ENCODE peak calls at places on chromosome 13, in eight cellular contexts. S is SK-N-SH, R is MM.1S, V is hepatocyte, N is HCT116, D is neural progenitor cell, K is PC-3, Q is OCI-LY7. G is an unnamed sample. For H3K36me3, the result is how much of the 10 kb centered on the place peaks cover.

GRCh38 chr13:44098559-44098958 is 218.9 kb downstream of the LACC1 start:
- DNase-seq in S (no peak), R (no peak), V (no peak), N (no peak), D (no peak), K (no peak), Q (no peak), G (no peak)

GRCh38 chr13:95354680-95355487 is 53.6 kb upstream of the ABCC4 start:
- DNase-seq in S (no peak), R (no peak), V (peak), N (no peak), D (peak), K (no peak), Q (no peak), G (no peak)

GRCh38 chr13:46571941-46572340 is 19.0 kb downstream of the LRCH1 start:
- DNase-seq in S (no peak), R (no peak), V (no peak), N (no peak), D (no peak), K (no peak), Q (no peak), G (no peak)

GRCh38 chr13:19519049-19519448 is 42.3 kb downstream of the TPTE2 start:
- DNase-seq in S (no peak), R (peak), V (no peak), N (no peak), D (no peak), K (no peak), Q (no peak), G (no peak)

GRCh38 chr13:64369121-64369520 is 2861.0 kb downstream of the PCDH9 start:
- DNase-seq in S (no peak), R (no peak), V (no peak), N (no peak), D (no peak), K (no peak), Q (no peak), G (no peak)

GRCh38 chr13:44618326-44618725 is 42.2 kb upstream of the TSC22D1 start:
- DNase-seq in S (no peak), R (no peak), V (no peak), N (no peak), D (no peak), K (no peak), Q (no peak), G (no peak)

GRCh38 chr13:27110056-27110746 is 61.4 kb downstream of the USP12 start:
- DNase-seq in S (no peak), R (no peak), V (no peak), N (no peak), D (no peak), K (peak), Q (no peak), G (no peak)

GRCh38 chr13:31046711-31047279 is 114.3 kb downstream of the TEX26 start:
- DNase-seq in S (peak), R (no peak), V (peak), N (no peak), D (peak), K (no peak), Q (no peak), G (no peak)

GRCh38 chr13:45851171-45851889 is at the start of gene SIAH3:
- DNase-seq in S (peak), R (no peak), V (peak), N (no peak), D (peak), K (no peak), Q (no peak), G (peak)

GRCh38 chr13:27622102-27622820 is 569 bp downstream of the POLR1D start:
- DNase-seq in S (peak), R (no peak), V (peak), N (no peak), D (no peak), K (peak), Q (peak), G (no peak)

GRCh38 chr13:68439821-68440220 is 1209.7 kb upstream of the PCDH9 start:
- DNase-seq in S (no peak), R (no peak), V (no peak), N (no peak), D (no peak), K (peak), Q (no peak), G (no peak)

GRCh38 chr13:100534147-100534818 is 54.3 kb downstream of the GGACT start:
- DNase-seq in S (no peak), R (no peak), V (no peak), N (no peak), D (no peak), K (no peak), Q (no peak), G (no peak)

GRCh38 chr13:85379991-85380390 is 419.2 kb downstream of the SLITRK6 start:
- DNase-seq in S (no peak), R (no peak), V (no peak), N (no peak), D (no peak), K (no peak), Q (peak), G (no peak)

GRCh38 chr13:104597554-104598240 is 1531.5 kb upstream of the SLC10A2 start:
- DNase-seq in S (no peak), R (no peak), V (peak), N (no peak), D (peak), K (no peak), Q (no peak), G (no peak)

GRCh38 chr13:29583073-29583785 is 12.3 kb downstream of the SLC7A1 start:
- DNase-seq in S (no peak), R (no peak), V (no peak), N (no peak), D (no peak), K (peak), Q (no peak), G (no peak)

GRCh38 chr13:44174769-44175425 is 198.7 kb upstream of the SERP2 start:
- DNase-seq in S (no peak), R (no peak), V (peak), N (no peak), D (no peak), K (no peak), Q (no peak), G (no peak)

GRCh38 chr13:35213911-35214310 is 262.6 kb downstream of the MAB21L1 start:
- DNase-seq in S (no peak), R (no peak), V (no peak), N (no peak), D (no peak), K (no peak), Q (no peak), G (no peak)

GRCh38 chr13:91922969-91923592 is 524.7 kb downstream of the GPC5 start:
- DNase-seq in S (peak), R (no peak), V (peak), N (no peak), D (peak), K (no peak), Q (peak), G (peak)

GRCh38 chr13:44141213-44141724 is 232.4 kb upstream of the SERP2 start:
- DNase-seq in S (no peak), R (no peak), V (no peak), N (no peak), D (peak), K (no peak), Q (peak), G (peak)

GRCh38 chr13:114115191-114115671 is 17.2 kb downstream of the RASA3 start:
- DNase-seq in S (no peak), R (no peak), V (peak), N (no peak), D (no peak), K (peak), Q (no peak), G (no peak)

GRCh38 chr13:111976474-111977183 is 90.3 kb upstream of the SOX1 start:
- DNase-seq in S (peak), R (no peak), V (no peak), N (no peak), D (no peak), K (no peak), Q (no peak), G (no peak)

GRCh38 chr13:21948781-21949474 is 278.1 kb downstream of the FGF9 start:
- DNase-seq in S (no peak), R (no peak), V (no peak), N (no peak), D (no peak), K (no peak), Q (no peak), G (no peak)

GRCh38 chr13:72221276-72221962 is 354.4 kb upstream of the DACH1 start:
- DNase-seq in S (no peak), R (peak), V (peak), N (peak), D (peak), K (peak), Q (peak), G (peak)

GRCh38 chr13:20901668-20902437 is 693 bp downstream of the XPO4 start:
- DNase-seq in S (peak), R (peak), V (peak), N (peak), D (peak), K (peak), Q (peak), G (peak)

GRCh38 chr13:18996627-18997051 is 185.0 kb downstream of the TUBA3C start:
- DNase-seq in S (no peak), R (no peak), V (no peak), N (no peak), D (no peak), K (no peak), Q (no peak), G (no peak)

GRCh38 chr13:20512042-20512683 is 13.5 kb downstream of the CRYL1 start:
- DNase-seq in S (peak), R (no peak), V (no peak), N (no peak), D (peak), K (no peak), Q (no peak), G (peak)

GRCh38 chr13:94716016-94716415 is 3.7 kb upstream of the SOX21 start:
- DNase-seq in S (no peak), R (no peak), V (no peak), N (no peak), D (peak), K (peak), Q (no peak), G (peak)

GRCh38 chr13:52414963-52415362 is 9.0 kb upstream of the THSD1 start:
- DNase-seq in S (no peak), R (no peak), V (no peak), N (no peak), D (no peak), K (no peak), Q (no peak), G (no peak)

GRCh38 chr13:33235078-33235477 is 50.5 kb downstream of the STARD13 start:
- DNase-seq in S (no peak), R (no peak), V (no peak), N (no peak), D (no peak), K (peak), Q (no peak), G (no peak)

GRCh38 chr13:29594710-29595379 is 643 bp downstream of the SLC7A1 start:
- DNase-seq in S (peak), R (no peak), V (peak), N (no peak), D (peak), K (peak), Q (peak), G (peak)

GRCh38 chr13:89550842-89551422 is 1796.6 kb upstream of the MIR17HG start:
- DNase-seq in S (no peak), R (no peak), V (no peak), N (no peak), D (no peak), K (peak), Q (no peak), G (no peak)

DNA sequence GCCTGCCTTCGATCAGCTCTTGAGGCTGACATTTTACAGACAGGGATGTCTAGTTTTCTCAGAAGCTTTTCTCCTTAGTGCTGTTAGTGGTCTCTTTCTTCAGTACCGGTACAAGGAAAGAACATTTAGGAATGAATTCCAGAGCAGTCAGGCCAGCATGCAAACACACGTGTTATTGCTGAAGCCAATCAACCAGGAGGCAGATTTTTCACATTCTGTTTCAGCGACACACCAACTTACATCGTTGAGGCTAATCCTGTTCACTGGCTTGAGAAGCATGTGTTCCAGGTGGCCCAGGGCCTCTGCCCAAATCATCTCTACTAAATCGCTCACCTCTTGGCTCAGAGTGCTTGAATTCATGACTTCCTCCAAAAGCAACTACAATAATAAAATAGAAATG is 19.2 kb downstream of the PARP4 start:
- DNase-seq in S (no peak), R (no peak), V (no peak), N (no peak), D (no peak), K (no peak), Q (no peak), G (no peak)
- H3K36me3 ChIP-seq in S (half or more), R (under half), V (under half), N (half or more), D (under half), K (half or more), Q (half or more), G (under half)

GRCh38 chr13:48074006-48074405 is 20.9 kb downstream of the MED4 start:
- DNase-seq in S (no peak), R (no peak), V (no peak), N (no peak), D (no peak), K (no peak), Q (no peak), G (no peak)

GRCh38 chr13:48072304-48072703 is 22.6 kb downstream of the MED4 start:
- DNase-seq in S (no peak), R (no peak), V (no peak), N (no peak), D (no peak), K (no peak), Q (no peak), G (no peak)

GRCh38 chr13:48081739-48082138 is 13.2 kb downstream of the MED4 start:
- DNase-seq in S (no peak), R (no peak), V (no peak), N (no peak), D (no peak), K (no peak), Q (no peak), G (no peak)

GRCh38 chr13:48072787-48073186 is 22.1 kb downstream of the MED4 start:
- DNase-seq in S (no peak), R (no peak), V (no peak), N (no peak), D (no peak), K (no peak), Q (no peak), G (no peak)

DNA sequence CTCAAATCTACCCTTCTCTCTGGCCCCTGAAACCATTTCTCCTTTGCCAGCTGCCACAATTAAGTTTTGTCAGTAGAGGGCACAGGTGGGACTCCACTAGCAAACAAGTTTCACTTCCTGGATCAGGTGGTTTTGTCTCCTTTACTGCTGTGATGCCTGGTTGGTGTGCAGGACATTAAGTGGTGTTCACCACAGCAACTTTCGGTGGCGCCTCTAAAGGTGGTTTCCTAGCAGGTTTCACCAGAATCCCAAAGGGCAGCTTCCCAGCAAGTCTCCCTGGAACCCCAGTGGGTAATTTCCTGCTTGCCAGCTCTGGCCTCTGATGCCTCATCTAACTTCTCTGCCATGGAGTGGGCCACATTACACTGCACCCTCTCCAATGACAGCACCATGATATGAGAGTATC is 16.6 kb downstream of the MED4 start:
- DNase-seq in S (no peak), R (peak), V (no peak), N (peak), D (no peak), K (peak), Q (peak), G (peak)
- TF ChIP-seq CTCF in S (no peak), R (peak), V (peak), N (no peak), D (no peak), K (peak), Q (peak), G (peak)

GRCh38 chr13:106963151-106963550 is 395.2 kb upstream of the ARGLU1 start:
- DNase-seq in S (no peak), R (no peak), V (no peak), N (no peak), D (no peak), K (no peak), Q (no peak), G (no peak)

GRCh38 chr13:106967391-106967790 is 399.5 kb upstream of the ARGLU1 start:
- DNase-seq in S (no peak), R (no peak), V (no peak), N (no peak), D (no peak), K (no peak), Q (no peak), G (no peak)
- TF ChIP-seq EZH2phosphoT487 in S (no peak), R (no peak), V (no peak), N (no peak), D (no peak), K (no peak), Q (no peak), G (no peak)

DNA sequence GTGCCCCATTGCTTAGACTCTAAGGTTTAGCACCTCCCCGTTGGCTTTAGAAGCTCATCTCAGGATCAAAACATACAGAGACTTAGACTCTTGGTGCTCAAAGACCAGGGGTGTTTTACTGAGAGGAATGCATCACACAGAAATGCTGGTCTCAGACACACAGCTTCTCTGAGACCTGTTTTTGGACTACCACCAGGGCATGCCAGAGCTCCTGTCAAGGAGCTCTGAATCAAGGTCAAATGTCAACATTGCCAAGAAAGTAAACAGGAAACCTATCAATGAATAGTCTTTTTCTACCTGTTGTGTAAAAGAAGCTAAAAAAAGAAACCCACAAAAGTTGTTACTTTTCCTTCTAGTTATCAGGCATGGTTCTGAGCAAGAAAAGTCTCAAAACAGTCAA is 149.2 kb downstream of the COL4A1 start:
- DNase-seq in S (no peak), R (peak), V (no peak), N (peak), D (no peak), K (peak), Q (no peak), G (no peak)
- H3K36me3 ChIP-seq in S (half or more), R (under half), V (under half), N (under half), D (under half), K (under half), Q (under half), G (under half)

DNA sequence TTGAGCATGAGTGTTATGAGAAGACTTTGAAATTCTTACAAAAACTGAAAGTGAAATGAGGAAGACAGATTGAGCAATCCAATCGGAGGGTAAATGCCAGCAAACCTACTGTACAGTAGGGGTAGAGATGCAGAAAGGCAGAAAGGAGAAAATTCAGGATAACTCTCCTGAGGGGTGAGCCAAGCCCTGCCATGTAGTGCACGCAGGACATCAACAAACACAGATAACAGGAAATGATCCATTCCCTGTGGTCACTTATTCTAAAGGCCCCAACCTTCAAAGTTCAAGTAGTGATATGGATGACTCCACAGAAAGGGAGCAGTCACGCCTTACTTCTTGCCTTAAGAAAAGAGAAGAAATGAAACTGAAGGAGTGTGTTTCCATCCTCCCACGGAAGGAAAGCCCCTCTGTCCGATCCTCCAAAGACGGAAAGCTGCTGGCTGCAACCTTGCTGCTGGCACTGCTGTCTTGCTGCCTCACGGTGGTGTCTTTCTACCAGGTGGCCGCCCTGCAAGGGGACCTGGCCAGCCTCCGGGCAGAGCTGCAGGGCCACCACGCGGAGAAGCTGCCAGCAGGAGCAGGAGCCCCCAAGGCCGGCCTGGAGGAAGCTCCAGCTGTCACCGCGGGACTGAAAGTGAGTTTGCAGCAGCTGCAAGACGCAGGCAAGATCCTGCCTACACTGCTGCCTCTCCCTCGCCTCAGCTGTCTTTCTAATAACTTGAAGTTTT is at the start of gene TNFSF13B:
- DNase-seq in S (peak), R (peak), V (peak), N (no peak), D (peak), K (no peak), Q (peak), G (peak)
- TF ChIP-seq CTCF in S (no peak), R (peak), V (no peak), N (no peak), D (peak), K (no peak), Q (no peak), G (peak)

GRCh38 chr13:50700664-50701266 is 142.7 kb downstream of the DLEU7 start:
- DNase-seq in S (no peak), R (no peak), V (no peak), N (no peak), D (no peak), K (no peak), Q (no peak), G (no peak)
- TF ChIP-seq EZH2phosphoT487 in S (no peak), R (no peak), V (no peak), N (no peak), D (no peak), K (no peak), Q (no peak), G (no peak)

GRCh38 chr13:32228330-32229041 is 86.7 kb downstream of the ZAR1L start:
- DNase-seq in S (no peak), R (no peak), V (no peak), N (peak), D (no peak), K (peak), Q (no peak), G (peak)

GRCh38 chr13:32225494-32225931 is 89.7 kb downstream of the ZAR1L start:
- DNase-seq in S (no peak), R (no peak), V (no peak), N (no peak), D (no peak), K (no peak), Q (no peak), G (peak)

GRCh38 chr13:32233062-32233461 is 82.1 kb downstream of the ZAR1L start:
- DNase-seq in S (peak), R (no peak), V (no peak), N (no peak), D (no peak), K (no peak), Q (no peak), G (no peak)

GRCh38 chr13:32232263-32232662 is 82.9 kb downstream of the ZAR1L start:
- DNase-seq in S (no peak), R (no peak), V (no peak), N (no peak), D (no peak), K (no peak), Q (no peak), G (no peak)

GRCh38 chr13:32229443-32229842 is 85.7 kb downstream of the ZAR1L start:
- DNase-seq in S (no peak), R (no peak), V (no peak), N (no peak), D (no peak), K (no peak), Q (no peak), G (no peak)
- H3K36me3 ChIP-seq in S (under half), R (under half), V (under half), N (under half), D (under half), K (under half), Q (under half), G (under half)

GRCh38 chr13:59261928-59262488 is 901.7 kb downstream of the DIAPH3 start:
- DNase-seq in S (no peak), R (no peak), V (peak), N (no peak), D (peak), K (no peak), Q (peak), G (peak)
- TF ChIP-seq CTCF in S (peak), R (no peak), V (peak), N (no peak), D (peak), K (no peak), Q (peak), G (peak)

GRCh38 chr13:102089177-102089576 is 312.7 kb downstream of the FGF14 start:
- DNase-seq in S (no peak), R (no peak), V (peak), N (no peak), D (no peak), K (peak), Q (peak), G (no peak)
- TF ChIP-seq EZH2phosphoT487 in S (no peak), R (no peak), V (no peak), N (no peak), D (no peak), K (no peak), Q (no peak), G (no peak)

G was measured in GM23338.